ENCODE peak calls at places on chromosomes 3 and 15, in four cellular contexts. T, R, K and L are unnamed samples.

GRCh38 chr3:149004622-149005021 is 13.3 kb downstream of the GYG1 start:
- DNase-seq in K (peak; percentile 47), T (peak; percentile 72), R (no peak), L (peak; percentile 31)

GRCh38 chr3:24829011-24829581 is 334.4 kb upstream of the THRB start:
- DNase-seq in T (no peak), K (no peak), R (no peak), L (no peak)

GRCh38 chr3:110624571-110624970 is 447.0 kb upstream of the NECTIN3 start:
- DNase-seq in T (no peak), K (peak; percentile 56), R (no peak), L (no peak)

GRCh38 chr15:94576889-94577533 is 345.6 kb downstream of the MCTP2 start:
- DNase-seq in K (peak; percentile 5), T (peak; percentile 25), R (no peak), L (peak; percentile 72)

GRCh38 chr3:185233328-185233727 is 20.5 kb downstream of the EHHADH start:
- DNase-seq in R (no peak), K (no peak), T (no peak), L (no peak)

GRCh38 chr3:74041068-74041675 is 416.4 kb upstream of the PDZRN3 start:
- DNase-seq in T (no peak), R (no peak), K (no peak), L (no peak)

GRCh38 chr15:49898575-49899283 is 220.3 kb downstream of the ATP8B4 start:
- DNase-seq in T (no peak), K (no peak), R (no peak), L (no peak)

GRCh38 chr3:132344666-132345280 is 27.6 kb downstream of the ACP3 start:
- DNase-seq in T (peak; percentile 77), R (no peak), K (peak; percentile 24), L (peak; percentile 23)

GRCh38 chr3:38578081-38578475 is 71.4 kb downstream of the SCN5A start:
- DNase-seq in R (no peak), K (no peak), T (no peak), L (no peak)

GRCh38 chr15:53310709-53311108 is 448.8 kb downstream of the WDR72 start:
- DNase-seq in T (no peak), R (no peak), K (no peak), L (no peak)

GRCh38 chr15:92012368-92012629 is 158.8 kb downstream of the SLCO3A1 start:
- DNase-seq in R (no peak), K (no peak), T (no peak), L (no peak)

GRCh38 chr15:22888120-22888859 is 49.8 kb downstream of the NIPA2 start:
- DNase-seq in T (peak; percentile 84), K (peak; percentile 97), R (no peak), L (peak; percentile 82)

GRCh38 chr15:55770261-55770660 is 27.3 kb upstream of the PRTG start:
- DNase-seq in R (no peak), T (no peak), K (peak; percentile 77), L (peak; percentile 22)

GRCh38 chr15:63351170-63351569 is 30.5 kb downstream of the CA12 start:
- DNase-seq in T (no peak), K (no peak), R (no peak), L (no peak)

GRCh38 chr3:109927161-109927560 is 589.8 kb upstream of the DPPA4 start:
- DNase-seq in T (peak; percentile 97), K (peak; percentile 94), R (no peak), L (peak; percentile 95)

GRCh38 chr3:18249126-18249525 is 176.0 kb downstream of the SATB1 start:
- DNase-seq in T (no peak), K (no peak), R (no peak), L (no peak)

GRCh38 chr15:77839970-77840609 is 207.4 kb upstream of the LINGO1 start:
- DNase-seq in K (no peak), T (no peak), R (no peak), L (no peak)

GRCh38 chr15:87589134-87589533 is 667.4 kb downstream of the NTRK3 start:
- DNase-seq in R (no peak), T (no peak), K (no peak), L (no peak)

GRCh38 chr3:42500091-42500490 is 2.4 kb upstream of the VIPR1 start:
- DNase-seq in T (no peak), R (no peak), K (no peak), L (no peak)

GRCh38 chr3:195221015-195221853 is 49.7 kb downstream of the XXYLT1 start:
- DNase-seq in T (no peak), K (peak; percentile 49), R (no peak), L (no peak)

GRCh38 chr3:31699309-31699953 is 166.7 kb downstream of the STT3B start:
- DNase-seq in T (peak; percentile 87), R (no peak), K (peak; percentile 9), L (peak; percentile 72)

DNA sequence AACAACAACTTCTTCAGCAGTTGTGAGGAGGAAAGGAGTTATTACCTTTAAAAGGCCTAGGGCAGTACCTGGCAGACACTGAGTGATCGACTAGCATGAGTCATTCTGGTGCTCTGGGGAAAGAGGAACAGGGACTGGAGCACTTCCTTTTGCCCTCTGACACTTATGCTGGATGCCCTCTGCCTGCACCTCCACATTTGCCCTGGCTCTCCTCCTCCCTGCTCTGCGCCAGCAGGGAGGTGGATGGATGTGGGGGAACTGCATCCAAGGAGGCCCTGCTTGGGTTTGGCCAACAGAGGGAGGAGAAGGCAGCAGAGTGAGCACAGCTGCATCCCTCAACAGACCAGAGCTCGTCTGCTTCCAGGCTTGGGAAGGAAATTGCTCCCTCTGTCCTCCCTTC is 75.1 kb downstream of the SEMA5B start:
- DNase-seq in T (peak; percentile 74), K (no peak), R (peak; percentile 7), L (peak; percentile 75)
- TF ChIP-seq CTCF in T (no peak), K (no peak), R (peak; percentile 6), L (no peak)

DNA sequence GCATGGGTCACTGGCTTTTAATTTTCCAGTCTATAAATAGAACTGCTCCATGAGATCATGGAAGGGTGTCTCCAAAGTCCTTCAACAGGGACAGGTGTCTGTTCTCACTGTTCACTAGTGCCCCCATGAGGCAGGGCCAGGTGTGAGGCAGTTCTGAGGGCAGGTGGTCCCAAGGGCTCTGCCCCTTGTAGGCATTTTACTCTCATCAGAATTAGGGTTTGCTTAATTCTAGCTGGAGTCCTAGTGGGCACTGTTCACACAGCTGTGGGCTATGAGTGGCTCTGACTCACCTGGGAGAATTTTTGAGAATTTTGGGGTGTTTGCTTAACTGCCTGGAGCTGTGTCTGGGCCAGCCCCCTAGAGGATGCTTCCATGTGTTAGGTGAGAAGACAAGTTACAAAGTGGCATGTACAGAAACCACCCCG is 248.0 kb upstream of the LYSMD4 start:
- DNase-seq in T (peak; percentile 56), K (no peak), R (no peak), L (no peak)
- TF ChIP-seq CTCF in T (peak; percentile 60), K (no peak), R (peak; percentile 11), L (no peak)

GRCh38 chr15:36595625-36596024 is 16.2 kb downstream of the CDIN1 start:
- DNase-seq in R (no peak), T (no peak), K (no peak), L (no peak)

GRCh38 chr15:36594556-36595090 is 15.2 kb downstream of the CDIN1 start:
- DNase-seq in K (no peak), R (no peak), T (peak; percentile 76), L (no peak)

GRCh38 chr15:36589971-36590370 is 10.5 kb downstream of the CDIN1 start:
- DNase-seq in K (peak; percentile 28), T (peak; percentile 94), R (no peak), L (no peak)

GRCh38 chr15:36590838-36591237 is 11.4 kb downstream of the CDIN1 start:
- DNase-seq in K (peak; percentile 69), T (peak; percentile 95), R (no peak), L (peak; percentile 11)

DNA sequence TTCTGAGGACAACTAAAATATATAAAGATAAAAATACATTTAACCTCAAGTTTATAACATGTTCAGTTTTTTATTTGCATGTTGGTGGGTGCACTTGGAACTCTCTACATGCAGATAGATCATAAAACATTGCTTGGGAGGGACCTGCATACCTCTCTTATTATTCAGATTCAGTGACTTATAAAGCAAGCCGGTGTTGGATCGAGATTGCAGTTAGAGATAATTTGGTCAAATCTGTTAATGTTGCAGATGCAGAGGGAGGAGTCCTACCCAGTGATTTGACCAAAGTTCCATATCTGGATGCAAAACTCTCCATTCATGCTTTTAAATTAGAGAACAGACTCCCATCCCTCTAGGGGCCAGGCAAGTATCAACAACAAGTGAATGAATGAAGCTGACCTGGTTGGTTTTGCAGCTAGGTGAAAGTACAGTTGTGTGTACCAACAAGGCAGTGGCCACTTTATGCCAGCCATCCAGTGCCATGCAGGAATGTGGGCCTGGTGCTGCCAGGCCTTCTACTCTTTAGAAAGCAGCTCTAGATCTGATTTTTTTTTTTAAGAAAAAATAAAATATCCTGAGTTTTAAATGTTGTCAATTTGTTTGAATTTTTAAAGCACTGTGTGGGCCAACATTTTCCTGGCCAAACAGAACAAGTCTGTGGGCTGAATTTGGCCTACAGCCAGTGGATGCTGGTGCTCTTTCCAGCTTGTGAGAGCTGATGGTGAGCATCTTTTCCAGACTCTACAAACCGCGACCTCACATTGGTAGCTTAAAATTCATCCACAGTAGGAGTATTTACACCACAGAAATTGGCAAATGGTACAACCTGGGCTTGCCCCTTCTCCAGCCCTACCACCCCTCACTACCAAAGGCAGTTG is 12.3 kb downstream of the CDIN1 start:
- DNase-seq in T (peak; percentile 88), K (peak; percentile 25), R (no peak), L (peak; percentile 7)
- TF ChIP-seq CTCF in T (peak; percentile 33), K (peak; percentile 13), R (no peak), L (no peak)

GRCh38 chr3:51271172-51271571 is 113.9 kb upstream of the MANF start:
- DNase-seq in T (no peak), R (no peak), K (no peak), L (no peak)

GRCh38 chr3:51274052-51274451 is 111.0 kb upstream of the MANF start:
- DNase-seq in K (no peak), R (no peak), T (no peak), L (no peak)

GRCh38 chr3:51268132-51268531 is 117.0 kb upstream of the MANF start:
- DNase-seq in R (no peak), K (no peak), T (no peak), L (no peak)

GRCh38 chr3:51270559-51270958 is 114.5 kb upstream of the MANF start:
- DNase-seq in K (no peak), T (no peak), R (no peak), L (no peak)

DNA sequence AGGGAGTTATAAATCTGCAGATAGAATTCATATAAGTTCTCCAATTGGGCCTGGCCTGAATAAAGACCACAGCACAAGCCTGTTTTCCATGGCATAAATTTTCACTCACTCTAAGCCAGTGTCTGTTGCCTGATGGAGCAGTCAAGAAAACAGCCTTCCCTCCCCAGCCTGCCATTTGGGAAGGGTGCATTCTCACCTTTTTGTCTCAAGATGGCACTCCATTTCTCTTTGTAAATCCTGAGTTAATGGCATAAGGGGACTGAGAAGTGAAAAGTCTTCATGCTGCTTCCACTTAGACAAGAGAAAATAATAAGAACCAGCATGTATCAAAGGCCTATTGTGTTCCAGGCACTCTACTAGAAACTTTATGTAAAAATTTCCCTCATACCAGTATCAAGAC is 115.6 kb upstream of the MANF start:
- DNase-seq in K (peak; percentile 28), T (peak; percentile 25), R (no peak), L (peak; percentile 39)
- TF ChIP-seq CTCF in K (peak; percentile 36), T (peak; percentile 37), R (peak; percentile 18), L (peak; percentile 23)